ENCODE peak calls at places on chromosome 3, in eight cellular contexts. A is K562, J is esophagus squamous epithelium, D is cardiac muscle cell, T is tibial artery, F is tibial nerve, C is lower lobe of right lung, U is testis. L is an unnamed sample. For H3K4me1, the result is how much of the 10 kb centered on the place peaks cover.

GRCh38 chr3:33557279-33557678 is 117.1 kb upstream of the UBP1 start:
- DNase-seq in T (no peak), J (no peak), F (no peak), U (no peak), C (no peak), D (no peak), A (no peak), L (no peak)

GRCh38 chr3:62622553-62623174 is 249.3 kb upstream of the FEZF2 start:
- DNase-seq in A (peak), F (no peak), U (peak), T (no peak), D (peak), J (no peak), C (no peak), L (no peak)

GRCh38 chr3:25662921-25663320 is 1.8 kb downstream of the TOP2B start:
- DNase-seq in C (no peak), U (no peak), D (peak), T (no peak), J (no peak), F (no peak), A (no peak), L (no peak)

GRCh38 chr3:167733961-167734497 is 663 bp downstream of the PDCD10 start:
- DNase-seq in F (no peak), D (peak), A (no peak), U (no peak), J (no peak), C (no peak), T (no peak), L (no peak)

GRCh38 chr3:156615592-156616173 is 58.7 kb upstream of the TIPARP start:
- DNase-seq in J (no peak), T (no peak), A (no peak), U (peak), C (peak), D (peak), F (no peak), L (no peak)

GRCh38 chr3:35042210-35042960 is 596.9 kb upstream of the ARPP21 start:
- DNase-seq in T (no peak), A (no peak), F (no peak), J (no peak), U (no peak), D (no peak), C (no peak), L (no peak)

GRCh38 chr3:38548154-38548931 is 52.2 kb downstream of the EXOG start:
- DNase-seq in F (no peak), T (no peak), D (no peak), C (no peak), A (no peak), U (peak), J (no peak), L (no peak)

GRCh38 chr3:79983063-79983561 is 215.3 kb upstream of the ROBO1 start:
- DNase-seq in D (peak), C (no peak), F (no peak), A (no peak), T (no peak), U (no peak), J (no peak), L (no peak)

GRCh38 chr3:178532414-178532813 is 3.8 kb upstream of the KCNMB2 start:
- DNase-seq in T (no peak), U (no peak), A (no peak), C (no peak), J (no peak), D (no peak), F (no peak), L (no peak)

GRCh38 chr3:186760141-186760813 is 23.1 kb upstream of the EIF4A2 start:
- DNase-seq in J (no peak), U (no peak), F (no peak), C (no peak), T (no peak), D (no peak), A (no peak), L (no peak)

GRCh38 chr3:62558549-62559112 is 185.3 kb upstream of the FEZF2 start:
- DNase-seq in T (no peak), C (no peak), A (peak), U (peak), D (peak), J (no peak), F (no peak), L (no peak)

GRCh38 chr3:151769175-151769574 is 35.4 kb downstream of the AADACL2 start:
- DNase-seq in C (no peak), U (no peak), A (no peak), T (no peak), J (no peak), F (no peak), D (no peak), L (no peak)

GRCh38 chr3:154552338-154552737 is 122.3 kb upstream of the GPR149 start:
- DNase-seq in A (no peak), C (no peak), F (no peak), U (no peak), T (no peak), D (no peak), J (no peak), L (no peak)

GRCh38 chr3:16309558-16309957 is 44.5 kb downstream of the OXNAD1 start:
- DNase-seq in J (no peak), T (no peak), A (peak), F (no peak), D (peak), C (no peak), U (no peak), L (no peak)

GRCh38 chr3:9897408-9898372 is 5.0 kb upstream of the IL17RE start:
- DNase-seq in U (no peak), C (no peak), T (no peak), D (peak), J (no peak), F (no peak), A (peak), L (no peak)

GRCh38 chr3:66666362-66666761 is 165.5 kb upstream of the LRIG1 start:
- DNase-seq in U (no peak), D (no peak), J (no peak), F (no peak), A (no peak), C (no peak), T (no peak), L (no peak)

DNA sequence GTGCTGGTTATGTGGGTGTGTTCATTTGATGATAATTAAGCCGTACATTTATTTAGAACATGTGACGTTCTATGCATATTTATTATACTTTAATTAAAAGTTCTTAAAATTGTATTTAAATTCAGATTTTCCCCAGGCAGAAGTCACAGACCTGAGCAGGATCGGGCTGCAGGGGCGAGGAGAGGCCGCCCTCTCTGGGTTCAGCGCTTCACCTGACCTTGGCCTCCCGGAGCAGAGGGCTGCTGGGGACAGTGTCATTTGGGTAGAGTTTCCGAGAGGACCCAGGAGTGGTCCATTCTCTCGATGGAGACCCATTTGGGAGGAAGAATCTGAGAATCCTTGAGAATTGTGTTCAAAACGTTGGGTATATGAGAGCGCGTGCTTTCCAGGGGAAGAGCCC is 12.0 kb upstream of the TOPBP1 start:
- DNase-seq in A (no peak), J (no peak), T (no peak), F (no peak), D (no peak), C (no peak), U (no peak), L (no peak)
- H3K4me3 ChIP-seq in A (no peak), J (no peak), T (no peak), F (no peak), D (no peak), C (no peak), U (no peak), L (no peak)

DNA sequence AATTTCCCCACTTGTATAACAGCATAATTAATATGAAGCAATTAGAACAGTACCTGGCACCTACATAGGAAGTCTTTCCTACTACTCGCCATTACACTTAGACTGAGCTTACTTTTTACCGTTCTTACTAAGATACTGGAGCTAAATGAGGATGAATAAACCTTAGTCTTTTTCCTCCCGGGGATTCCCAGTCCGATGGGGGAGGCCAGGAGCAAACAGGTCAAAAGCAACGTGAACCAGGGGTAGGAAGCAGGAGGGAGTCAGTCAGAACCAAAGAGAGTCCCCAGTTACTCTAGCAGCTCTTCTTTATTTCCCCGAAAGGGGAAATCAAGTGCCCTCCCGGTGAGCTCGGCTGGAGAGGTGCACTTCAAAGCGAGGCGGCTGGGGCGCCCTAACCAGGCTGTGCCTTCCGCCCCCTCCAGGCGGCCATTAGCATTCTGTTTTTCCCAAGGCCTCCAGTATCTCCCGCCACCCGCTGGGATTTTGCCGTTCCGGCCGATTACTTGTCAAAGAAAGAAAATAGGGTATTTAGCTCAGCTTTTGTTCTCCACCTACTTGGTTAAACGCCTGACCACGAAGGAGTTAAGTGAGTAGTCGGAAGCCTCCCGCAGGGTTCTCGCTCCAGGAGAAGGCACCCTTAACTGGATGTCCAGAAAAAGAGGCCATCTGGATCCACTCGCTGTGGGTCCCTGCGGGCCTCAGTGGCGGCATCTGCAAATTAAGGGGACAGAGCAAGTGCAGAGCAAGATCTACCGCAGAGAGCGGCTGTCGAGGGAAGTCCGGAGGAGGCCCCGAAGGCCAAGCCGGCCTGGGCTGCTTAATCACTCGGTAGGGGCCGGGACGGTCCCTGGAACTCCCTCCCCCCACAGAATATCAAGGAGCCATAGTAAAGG is 6.3 kb upstream of the EOMES start:
- DNase-seq in A (no peak), D (no peak), J (no peak), U (no peak), F (no peak), C (no peak), T (no peak), L (no peak)
- H3K4me1 ChIP-seq in A (under half), D (under half), J (under half), U (under half), F (under half), C (under half), T (under half), L (under half)

GRCh38 chr3:10981031-10981430 is 11.5 kb upstream of the SLC6A1 start:
- DNase-seq in U (no peak), A (no peak), C (no peak), D (no peak), J (no peak), F (no peak), T (no peak), L (no peak)
- H3K27ac ChIP-seq in U (no peak), A (no peak), C (no peak), D (no peak), J (no peak), F (no peak), T (no peak), L (no peak)

GRCh38 chr3:171457263-171458055 is 2.7 kb downstream of the TNIK start:
- DNase-seq in T (no peak), D (no peak), F (no peak), C (no peak), J (no peak), U (no peak), A (no peak), L (no peak)
- H3K4me3 ChIP-seq in T (peak), D (peak), F (peak), C (peak), J (peak), U (peak), A (peak), L (peak)

DNA sequence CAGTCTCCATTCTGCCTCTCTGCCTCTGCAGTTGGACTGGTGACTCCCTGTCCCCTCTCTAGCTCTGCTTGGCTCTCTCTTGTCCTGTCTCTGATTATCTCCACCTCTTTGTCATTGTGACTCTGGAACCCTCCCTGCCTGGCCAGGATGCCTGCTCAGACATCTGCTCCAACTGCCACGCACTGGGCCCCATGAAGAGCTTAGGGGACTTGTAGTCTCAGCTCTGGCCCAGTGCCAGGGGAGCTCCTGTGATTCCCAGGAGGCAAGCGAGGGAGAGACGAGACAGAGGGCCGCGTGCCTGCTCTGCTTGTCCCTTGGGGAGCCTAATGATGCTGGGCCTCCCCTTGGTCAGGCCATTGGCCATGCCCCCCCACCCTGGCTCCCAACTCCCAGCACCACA is 26.2 kb upstream of the RPL29 start:
- DNase-seq in F (no peak), U (no peak), J (no peak), T (peak), A (no peak), C (no peak), D (no peak), L (no peak)
- H3K4me1 ChIP-seq in F (under half), U (half or more), J (under half), T (under half), A (under half), C (under half), D (half or more), L (half or more)

GRCh38 chr3:110378481-110378880 is 693.1 kb upstream of the NECTIN3 start:
- DNase-seq in C (no peak), F (no peak), J (no peak), D (peak), A (no peak), T (no peak), U (no peak), L (no peak)
- H3K27ac ChIP-seq in C (no peak), F (no peak), J (no peak), D (no peak), A (no peak), T (no peak), U (no peak), L (no peak)

L was measured in gastrocnemius medialis.